ENCODE peak calls at places on chromosomes 7 and 10, in five cellular contexts. U is H54, B is HCT116, W is kidney glomerular epithelial cell, T is bronchial epithelial cell. P is an unnamed sample.

GRCh38 chr7:124032369-124033092 is at the start of gene TMEM229A:
- DNase-seq in U (no peak), T (peak; percentile 14), W (no peak), B (no peak), P (peak; percentile 59)

GRCh38 chr7:73343671-73344380 is 15.9 kb downstream of the FKBP6 start:
- DNase-seq in U (no peak), W (no peak), B (no peak), T (no peak), P (no peak)

GRCh38 chr7:94654764-94655561 is 970 bp downstream of the SGCE start:
- DNase-seq in B (no peak), T (no peak), U (no peak), W (peak; percentile 29), P (peak; percentile 64)

GRCh38 chr7:22700559-22701002 is 26.4 kb upstream of the IL6 start:
- DNase-seq in B (no peak), U (no peak), T (no peak), W (no peak), P (no peak)

GRCh38 chr7:153886506-153887391 is 165.4 kb upstream of the DPP6 start:
- DNase-seq in W (no peak), T (no peak), B (no peak), U (no peak), P (no peak)

GRCh38 chr7:129719980-129720732 is 108.6 kb downstream of the NRF1 start:
- DNase-seq in B (no peak), T (no peak), W (no peak), U (no peak), P (no peak)

GRCh38 chr10:113345860-113346259 is 207.0 kb upstream of the HABP2 start:
- DNase-seq in U (no peak), W (no peak), T (no peak), B (no peak), P (no peak)

GRCh38 chr7:109020251-109020650 is 450.6 kb downstream of the DNAJB9 start:
- DNase-seq in B (no peak), U (no peak), W (no peak), T (peak; percentile 15), P (no peak)

GRCh38 chr7:138352570-138353461 is 107.2 kb upstream of the TRIM24 start:
- DNase-seq in U (no peak), B (no peak), T (no peak), W (no peak), P (no peak)

GRCh38 chr10:61990761-61991135 is 89.2 kb downstream of the ARID5B start:
- DNase-seq in B (no peak), T (no peak), W (no peak), U (no peak), P (no peak)

GRCh38 chr7:139297795-139298194 is 43.3 kb upstream of the FMC1 start:
- DNase-seq in T (no peak), U (no peak), B (no peak), W (no peak), P (no peak)

GRCh38 chr10:84291389-84291788 is 37.0 kb upstream of the CCSER2 start:
- DNase-seq in U (no peak), W (peak; percentile 39), T (peak; percentile 38), B (no peak), P (peak; percentile 78)

GRCh38 chr10:122116331-122116730 is 127.4 kb downstream of the TACC2 start:
- DNase-seq in U (no peak), T (peak; percentile 71), W (no peak), B (no peak), P (no peak)

GRCh38 chr7:47008461-47008860 is 573.5 kb downstream of the TNS3 start:
- DNase-seq in B (no peak), W (no peak), U (no peak), T (no peak), P (no peak)

GRCh38 chr7:42227931-42228591 is 8.9 kb downstream of the GLI3 start:
- DNase-seq in W (no peak), B (no peak), U (no peak), T (peak; percentile 52), P (no peak)

GRCh38 chr7:101362334-101363195 is at the start of gene COL26A1:
- DNase-seq in W (no peak), U (no peak), B (no peak), T (no peak), P (peak; percentile 15)

GRCh38 chr10:34589275-34589674 is 225.8 kb downstream of the PARD3 start:
- DNase-seq in U (no peak), B (no peak), W (no peak), T (no peak), P (no peak)

GRCh38 chr10:86614853-86615252 is 39.5 kb upstream of the OPN4 start:
- DNase-seq in W (no peak), U (no peak), B (no peak), T (no peak), P (no peak)

GRCh38 chr10:13102002-13102794 is 2.2 kb downstream of the OPTN start:
- DNase-seq in U (no peak), T (no peak), W (no peak), B (no peak), P (no peak)

GRCh38 chr7:141071855-141072547 is 1.9 kb upstream of the TMEM178B start:
- DNase-seq in T (no peak), B (no peak), U (no peak), W (no peak), P (peak; percentile 59)

GRCh38 chr10:124645496-124646095 is 98.6 kb downstream of the FAM53B start:
- DNase-seq in T (no peak), U (no peak), W (no peak), B (no peak), P (no peak)

GRCh38 chr7:129227646-129228578 is 3.1 kb downstream of the AHCYL2 start:
- DNase-seq in T (no peak), U (no peak), W (no peak), B (no peak), P (no peak)

GRCh38 chr10:71974489-71975011 is 10.4 kb downstream of the CHST3 start:
- DNase-seq in U (peak; percentile 93), T (peak; percentile 87), B (peak; percentile 51), W (peak; percentile 40), P (peak; percentile 56)

GRCh38 chr7:50418086-50418515 is 32.0 kb downstream of the FIGNL1 start:
- DNase-seq in T (peak; percentile 74), W (peak; percentile 83), B (peak; percentile 76), U (peak; percentile 88), P (peak; percentile 91)

GRCh38 chr7:30920584-30921539 is 9.2 kb downstream of the AQP1 start:
- DNase-seq in B (no peak), U (peak; percentile 84), W (peak; percentile 3), T (no peak), P (no peak)

GRCh38 chr10:17802966-17803365 is 6.2 kb upstream of the MRC1 start:
- DNase-seq in U (no peak), T (peak; percentile 12), B (no peak), W (no peak), P (no peak)

GRCh38 chr7:16080131-16080530 is 341.2 kb downstream of the CRPPA start:
- DNase-seq in T (peak; percentile 52), U (no peak), B (no peak), W (no peak), P (no peak)

GRCh38 chr7:108358553-108358952 is 97.7 kb downstream of the NRCAM start:
- DNase-seq in U (no peak), T (peak; percentile 75), B (no peak), W (peak; percentile 81), P (no peak)

GRCh38 chr7:135168001-135168400 is 2.5 kb downstream of the CYREN start:
- DNase-seq in W (no peak), B (no peak), U (no peak), T (no peak), P (no peak)

GRCh38 chr10:124493191-124493936 is 31.7 kb downstream of the LHPP start:
- DNase-seq in W (no peak), B (no peak), T (no peak), U (no peak), P (no peak)

GRCh38 chr10:44962870-44963738 is 3.5 kb downstream of the RASSF4 start:
- DNase-seq in U (no peak), W (no peak), T (no peak), B (no peak), P (peak; percentile 28)

GRCh38 chr7:27600247-27600646 is 62.4 kb downstream of the HIBADH start:
- DNase-seq in T (no peak), U (no peak), B (no peak), W (no peak), P (no peak)

GRCh38 chr7:94276797-94277196 is 117.9 kb upstream of the COL1A2 start:
- DNase-seq in T (peak; percentile 51), U (no peak), B (no peak), W (no peak), P (peak; percentile 52)

GRCh38 chr10:121158988-121159579 is 307.9 kb downstream of the WDR11 start:
- DNase-seq in W (no peak), T (peak; percentile 86), B (peak; percentile 59), U (no peak), P (no peak)

GRCh38 chr10:17146888-17147287 is 17.3 kb upstream of the CUBN start:
- DNase-seq in U (no peak), W (no peak), T (no peak), B (no peak), P (no peak)

GRCh38 chr10:61139230-61139928 is 195.4 kb upstream of the RHOBTB1 start:
- DNase-seq in B (no peak), U (no peak), W (no peak), T (no peak), P (no peak)